ENCODE peak calls at places on chromosomes 7 and 10, in five cellular contexts. One of them, this sample, is unnamed.

GRCh38 chr10:63611078-63611477 is 89.9 kb downstream of the REEP3 start:
- DNase-seq in fibroblast of the conjunctiva: no peak
- DNase-seq in AG08395: peak
- DNase-seq in mesendoderm: no peak
- DNase-seq in ACHN: no peak
- DNase-seq in this sample: peak

GRCh38 chr7:96303105-96303685 is 18.7 kb downstream of the SLC25A13 start:
- DNase-seq in mesendoderm: peak
- DNase-seq in AG08395: no peak
- DNase-seq in fibroblast of the conjunctiva: no peak
- DNase-seq in ACHN: no peak
- DNase-seq in this sample: peak

GRCh38 chr10:31074357-31075065 is 42.8 kb upstream of the ZNF438 start:
- DNase-seq in mesendoderm: no peak
- DNase-seq in fibroblast of the conjunctiva: no peak
- DNase-seq in AG08395: no peak
- DNase-seq in ACHN: no peak
- DNase-seq in this sample: no peak

GRCh38 chr7:95511716-95512260 is 26.0 kb downstream of the ASB4 start:
- DNase-seq in ACHN: peak
- DNase-seq in AG08395: peak
- DNase-seq in mesendoderm: peak
- DNase-seq in fibroblast of the conjunctiva: peak
- DNase-seq in this sample: peak

GRCh38 chr10:133241501-133242205 is 4.0 kb downstream of the VENTX start:
- DNase-seq in AG08395: no peak
- DNase-seq in fibroblast of the conjunctiva: no peak
- DNase-seq in ACHN: no peak
- DNase-seq in mesendoderm: no peak
- DNase-seq in this sample: no peak

GRCh38 chr10:19629559-19629958 is 186.7 kb upstream of the PLXDC2 start:
- DNase-seq in AG08395: peak
- DNase-seq in ACHN: no peak
- DNase-seq in fibroblast of the conjunctiva: peak
- DNase-seq in mesendoderm: peak
- DNase-seq in this sample: peak

GRCh38 chr10:24814568-24815313 is 91.1 kb upstream of the ARHGAP21 start:
- DNase-seq in fibroblast of the conjunctiva: no peak
- DNase-seq in AG08395: no peak
- DNase-seq in mesendoderm: no peak
- DNase-seq in ACHN: no peak
- DNase-seq in this sample: peak

GRCh38 chr7:47394751-47395252 is 187.1 kb downstream of the TNS3 start:
- DNase-seq in ACHN: no peak
- DNase-seq in AG08395: no peak
- DNase-seq in mesendoderm: no peak
- DNase-seq in fibroblast of the conjunctiva: no peak
- DNase-seq in this sample: no peak